ENCODE peak calls at places on chromosome 4, in six cellular contexts. J is body of pancreas, B is cardiac fibroblast, Q is GM23338, I is coronary artery, L is upper lobe of right lung. Z is an unnamed sample.
A peak's percentile ranks its signal among the peaks of the same experiment; 100 is the strongest.

GRCh38 chr4:119498520-119498919 is 130.1 kb downstream of the PDE5A start:
- DNase-seq in J (peak; percentile 19), B (peak; percentile 53), Q (no peak), I (peak; percentile 72), L (no peak), Z (peak; percentile 13)

GRCh38 chr4:100982345-100982744 is 365.0 kb downstream of the PPP3CA start:
- DNase-seq in J (no peak), B (no peak), Q (no peak), I (no peak), L (no peak), Z (peak; percentile 27)

GRCh38 chr4:127698789-127699200 is 31.4 kb upstream of the SLC25A31 start:
- DNase-seq in J (no peak), B (peak; percentile 83), Q (no peak), I (no peak), L (no peak), Z (peak; percentile 70)

GRCh38 chr4:79148369-79148768 is 177.5 kb downstream of the NAA11 start:
- DNase-seq in J (no peak), B (no peak), Q (no peak), I (no peak), L (no peak), Z (no peak)

GRCh38 chr4:113355550-113356371 is 306.3 kb downstream of the ANK2 start:
- DNase-seq in J (peak; percentile 12), B (peak; percentile 91), Q (no peak), I (no peak), L (no peak), Z (peak; percentile 94)

GRCh38 chr4:85644061-85644460 is 169.1 kb downstream of the ARHGAP24 start:
- DNase-seq in J (no peak), B (no peak), Q (no peak), I (no peak), L (no peak), Z (no peak)

GRCh38 chr4:128516568-128516967 is 229.0 kb upstream of the PGRMC2 start:
- DNase-seq in J (no peak), B (peak; percentile 85), Q (no peak), I (no peak), L (no peak), Z (no peak)

GRCh38 chr4:44210750-44211149 is 237.9 kb downstream of the KCTD8 start:
- DNase-seq in J (no peak), B (no peak), Q (peak; percentile 72), I (no peak), L (no peak), Z (peak; percentile 6)

GRCh38 chr4:149113804-149114430 is 671.7 kb upstream of the NR3C2 start:
- DNase-seq in J (no peak), B (peak; percentile 31), Q (no peak), I (no peak), L (no peak), Z (no peak)

GRCh38 chr4:113394730-113395530 is 345.5 kb downstream of the ANK2 start:
- DNase-seq in J (peak; percentile 62), B (peak; percentile 94), Q (peak; percentile 90), I (no peak), L (no peak), Z (peak; percentile 80)

GRCh38 chr4:7161721-7162214 is 30.6 kb upstream of the SORCS2 start:
- DNase-seq in J (peak; percentile 80), B (peak; percentile 68), Q (no peak), I (peak; percentile 56), L (peak; percentile 52), Z (no peak)

GRCh38 chr4:99633772-99634171 is 23.9 kb downstream of the C4orf54 start:
- DNase-seq in J (no peak), B (no peak), Q (no peak), I (no peak), L (no peak), Z (no peak)

GRCh38 chr4:55071951-55072350 is 53.4 kb downstream of the KDR start:
- DNase-seq in J (no peak), B (no peak), Q (no peak), I (no peak), L (no peak), Z (no peak)

GRCh38 chr4:2794707-2795557 is 2.0 kb downstream of the SH3BP2 start:
- DNase-seq in J (no peak), B (peak; percentile 90), Q (no peak), I (peak; percentile 78), L (peak; percentile 81), Z (peak; percentile 74)

GRCh38 chr4:124143632-124144031 is 568.9 kb downstream of the ANKRD50 start:
- DNase-seq in J (no peak), B (no peak), Q (no peak), I (no peak), L (no peak), Z (no peak)

GRCh38 chr4:2079926-2080325 is 20.8 kb downstream of the NAT8L start:
- DNase-seq in J (no peak), B (no peak), Q (no peak), I (peak; percentile 49), L (peak; percentile 45), Z (no peak)

GRCh38 chr4:10762541-10762940 is 78.0 kb upstream of the CLNK start:
- DNase-seq in J (no peak), B (peak; percentile 20), Q (peak; percentile 7), I (no peak), L (no peak), Z (no peak)

GRCh38 chr4:8821151-8821950 is 50.3 kb downstream of the HMX1 start:
- DNase-seq in J (no peak), B (no peak), Q (no peak), I (peak; percentile 45), L (peak; percentile 39), Z (no peak)

GRCh38 chr4:119300072-119300387 is 21.9 kb downstream of the FABP2 start:
- DNase-seq in J (peak; percentile 50), B (peak; percentile 77), Q (no peak), I (peak; percentile 84), L (peak; percentile 67), Z (peak; percentile 47)

DNA sequence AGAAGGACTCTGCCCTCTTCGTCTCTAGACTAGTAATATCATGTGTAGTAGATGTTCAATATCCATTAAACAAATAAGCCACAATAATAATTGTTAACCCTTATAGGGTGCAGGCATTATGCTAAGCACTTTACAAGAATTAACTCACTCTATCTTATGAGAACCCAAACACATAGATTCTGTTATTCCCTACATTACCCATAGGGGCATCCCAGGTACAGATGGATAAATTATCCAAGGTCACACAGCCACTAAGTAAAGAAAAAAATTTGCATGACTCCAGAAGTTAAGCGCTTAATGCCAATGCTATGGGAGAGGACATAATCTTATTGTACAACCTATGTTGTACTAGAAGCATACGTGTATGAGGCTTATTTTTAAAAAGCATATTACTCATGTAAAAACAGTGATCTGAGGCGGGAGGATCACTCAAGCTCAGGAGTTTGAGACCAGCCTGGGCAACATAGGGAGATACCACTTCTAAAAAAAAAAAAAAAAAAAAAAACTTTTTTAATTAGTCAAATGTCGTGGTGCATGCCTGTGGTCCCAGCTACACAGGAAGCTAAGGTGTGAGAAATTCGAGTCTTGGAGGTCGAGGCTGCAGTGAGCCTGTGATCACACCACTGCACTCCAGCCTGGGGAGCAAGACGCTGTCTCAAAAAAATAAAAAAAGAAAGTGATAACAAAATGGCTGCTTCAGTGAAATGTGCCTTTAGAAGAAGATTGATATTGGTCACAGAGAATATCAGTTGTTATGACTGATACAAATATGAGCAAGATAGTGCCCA is 13.6 kb downstream of the LDB2 start:
- DNase-seq in J (no peak), B (no peak), Q (peak; percentile 52), I (no peak), L (no peak), Z (no peak)
- TF ChIP-seq CTCF in J (no peak), B (peak; percentile 28), Q (no peak), I (no peak), L (no peak), Z (no peak)

GRCh38 chr4:47835489-47835888 is 2.4 kb downstream of the CORIN start:
- DNase-seq in J (no peak), B (peak; percentile 15), Q (peak; percentile 51), I (no peak), L (no peak), Z (peak; percentile 11)
- H3K4me3 ChIP-seq in J (no peak overlapping the region), B (no peak overlapping the region), Q (no peak overlapping the region), I (no peak overlapping the region), L (no peak overlapping the region), Z (no peak overlapping the region)

DNA sequence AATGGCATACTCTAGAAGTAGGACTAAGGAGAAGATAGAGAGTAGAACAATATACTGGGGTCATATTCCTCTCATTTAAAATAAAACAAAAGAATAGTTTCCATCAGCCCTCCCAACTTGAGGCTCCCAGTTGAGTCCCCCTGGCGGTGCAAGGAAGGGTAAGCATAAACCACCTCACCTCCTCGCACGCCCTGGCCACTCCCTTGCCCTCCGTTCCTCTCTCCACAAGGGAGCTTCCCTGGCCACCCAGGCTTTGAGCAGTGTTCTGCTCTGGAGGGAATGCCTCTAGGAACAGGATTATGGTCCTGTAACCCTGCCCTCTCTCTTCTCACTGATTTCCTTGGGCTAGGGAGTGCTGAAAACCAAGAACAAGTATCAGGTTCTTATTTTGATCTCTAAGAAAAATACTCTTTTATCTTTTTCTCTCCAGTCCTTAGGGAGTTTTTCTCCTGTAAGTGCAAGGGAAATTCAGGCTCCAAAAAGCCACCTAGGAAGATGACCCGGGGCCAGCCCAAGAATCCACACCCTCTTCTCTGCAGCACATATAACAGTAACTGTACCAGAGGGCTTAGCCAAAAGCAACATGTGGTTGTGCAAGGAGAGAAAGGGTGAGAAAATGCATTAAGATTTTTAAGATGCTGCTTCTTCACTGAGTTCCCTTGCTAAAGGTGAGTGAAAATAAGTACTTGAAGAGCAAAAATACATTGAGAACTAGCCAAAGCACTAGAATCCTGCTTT is 69.9 kb downstream of the USP38 start:
- DNase-seq in J (no peak), B (no peak), Q (peak; percentile 71), I (no peak), L (no peak), Z (no peak)
- TF ChIP-seq CTCF in J (no peak), B (no peak), Q (peak; percentile 53), I (no peak), L (no peak), Z (no peak)

GRCh38 chr4:153573221-153573620 is 107.1 kb downstream of the TMEM131L start:
- DNase-seq in J (peak; percentile 51), B (no peak), Q (no peak), I (no peak), L (no peak), Z (no peak)
- H3K4me3 ChIP-seq in J (no peak overlapping the region), B (no peak overlapping the region), Q (no peak overlapping the region), I (no peak overlapping the region), L (no peak overlapping the region), Z (no peak overlapping the region)

GRCh38 chr4:77877167-77877566 is 14.5 kb downstream of the MRPL1 start:
- DNase-seq in J (no peak), B (no peak), Q (peak; percentile 27), I (no peak), L (no peak), Z (no peak)

GRCh38 chr4:77881460-77882295 is 19.0 kb downstream of the MRPL1 start:
- DNase-seq in J (peak; percentile 25), B (peak; percentile 17), Q (peak; percentile 18), I (no peak), L (no peak), Z (no peak)

GRCh38 chr4:77880784-77881183 is 18.2 kb downstream of the MRPL1 start:
- DNase-seq in J (no peak), B (no peak), Q (no peak), I (no peak), L (no peak), Z (no peak)

GRCh38 chr4:77878176-77878575 is 15.5 kb downstream of the MRPL1 start:
- DNase-seq in J (no peak), B (no peak), Q (no peak), I (no peak), L (no peak), Z (no peak)

GRCh38 chr4:77877771-77878170 is 15.1 kb downstream of the MRPL1 start:
- DNase-seq in J (no peak), B (no peak), Q (peak; percentile 50), I (no peak), L (no peak), Z (no peak)
- TF ChIP-seq CTCF in J (no peak), B (no peak), Q (no peak), I (no peak), L (no peak), Z (no peak)

GRCh38 chr4:75180790-75181776 is 248.2 kb downstream of the PARM1 start:
- DNase-seq in J (no peak), B (no peak), Q (peak; percentile 21), I (no peak), L (no peak), Z (peak; percentile 74)
- H3K4me3 ChIP-seq in J (no peak overlapping the region), B (no peak overlapping the region), Q (no peak overlapping the region), I (peak overlapping the region; percentile 48), L (no peak overlapping the region), Z (peak overlapping the region; percentile 49)